ENCODE peak calls at places on chromosomes 13 and 19, in four cellular contexts. K, F, S and U are unnamed samples.

GRCh38 chr13:113122571-113123225 is at the start of gene F10:
- DNase-seq in F (peak), K (peak), S (no peak), U (no peak)

GRCh38 chr19:47028372-47028672 is 8.7 kb downstream of the NPAS1 start:
- DNase-seq in S (no peak), F (no peak), K (no peak), U (no peak)

GRCh38 chr13:104473936-104474335 is 1407.7 kb upstream of the SLC10A2 start:
- DNase-seq in F (no peak), S (no peak), K (no peak), U (no peak)

GRCh38 chr19:57559008-57559403 is 657 bp downstream of the ZNF550 start:
- DNase-seq in F (peak), S (no peak), K (peak), U (peak)

GRCh38 chr13:48158290-48158689 is 63.4 kb upstream of the MED4 start:
- DNase-seq in F (no peak), K (no peak), S (peak), U (no peak)

GRCh38 chr19:28920269-28921066 is 292.5 kb downstream of the UQCRFS1 start:
- DNase-seq in S (no peak), K (no peak), F (no peak), U (no peak)

GRCh38 chr13:32023096-32023495 is 8.5 kb upstream of the FRY start:
- DNase-seq in K (no peak), F (no peak), S (no peak), U (no peak)

GRCh38 chr19:50838239-50838638 is 4.9 kb upstream of the KLK15 start:
- DNase-seq in K (no peak), S (peak), F (no peak), U (peak)

GRCh38 chr13:112873851-112874750 is 94.9 kb upstream of the MCF2L start:
- DNase-seq in S (no peak), F (peak), K (peak), U (peak)

GRCh38 chr13:45713106-45713690 is 11.1 kb downstream of the CBY2 start:
- DNase-seq in K (no peak), F (no peak), S (no peak), U (no peak)

GRCh38 chr13:27339299-27339698 is 68.7 kb downstream of the RASL11A start:
- DNase-seq in K (peak), F (peak), S (no peak), U (peak)

GRCh38 chr19:42024622-42025111 is 30.6 kb upstream of the ATP1A3 start:
- DNase-seq in F (no peak), S (no peak), K (no peak), U (no peak)

GRCh38 chr19:35056513-35057063 is 15.1 kb downstream of the HPN start:
- DNase-seq in F (no peak), K (no peak), S (no peak), U (no peak)

GRCh38 chr13:33633701-33634525 is 184.0 kb upstream of the RFC3 start:
- DNase-seq in F (peak), S (no peak), K (no peak), U (no peak)

GRCh38 chr19:32800757-32801156 is 68.8 kb downstream of the SLC7A9 start:
- DNase-seq in S (no peak), K (no peak), F (no peak), U (no peak)

GRCh38 chr13:29969286-29969685 is 118.9 kb upstream of the UBL3 start:
- DNase-seq in K (no peak), S (no peak), F (no peak), U (no peak)

GRCh38 chr19:10553943-10554381 is 10.3 kb downstream of the ATG4D start:
- DNase-seq in F (no peak), S (peak), K (no peak), U (no peak)

GRCh38 chr13:103351035-103351828 is 285.0 kb upstream of the SLC10A2 start:
- DNase-seq in F (no peak), K (no peak), S (no peak), U (no peak)

GRCh38 chr13:21060063-21060826 is 1.1 kb downstream of the LATS2 start:
- DNase-seq in S (no peak), K (no peak), F (no peak), U (peak)

GRCh38 chr19:30547192-30547591 is 175.0 kb downstream of the ZNF536 start:
- DNase-seq in S (no peak), F (no peak), K (no peak), U (no peak)

GRCh38 chr19:35663981-35664380 is 2.3 kb upstream of the UPK1A start:
- DNase-seq in S (no peak), K (no peak), F (no peak), U (no peak)

GRCh38 chr19:30450945-30451344 is 78.8 kb downstream of the ZNF536 start:
- DNase-seq in F (no peak), S (no peak), K (no peak), U (no peak)

GRCh38 chr19:35714601-35715354 is 3.0 kb upstream of the KMT2B start:
- DNase-seq in S (no peak), F (peak), K (no peak), U (peak)

GRCh38 chr13:79427265-79427664 is 21.2 kb upstream of the RBM26 start:
- DNase-seq in S (no peak), K (no peak), F (no peak), U (no peak)

GRCh38 chr13:80047406-80047805 is 293.5 kb downstream of the SPRY2 start:
- DNase-seq in F (no peak), K (no peak), S (no peak), U (no peak)

GRCh38 chr19:28874742-28875141 is 338.2 kb downstream of the UQCRFS1 start:
- DNase-seq in F (no peak), K (no peak), S (no peak), U (no peak)

GRCh38 chr19:38670921-38671398 is 23.5 kb downstream of the ACTN4 start:
- DNase-seq in F (peak), S (no peak), K (no peak), U (no peak)
- TF ChIP-seq SP1 in F (no peak), S (no peak), K (no peak), U (no peak)

DNA sequence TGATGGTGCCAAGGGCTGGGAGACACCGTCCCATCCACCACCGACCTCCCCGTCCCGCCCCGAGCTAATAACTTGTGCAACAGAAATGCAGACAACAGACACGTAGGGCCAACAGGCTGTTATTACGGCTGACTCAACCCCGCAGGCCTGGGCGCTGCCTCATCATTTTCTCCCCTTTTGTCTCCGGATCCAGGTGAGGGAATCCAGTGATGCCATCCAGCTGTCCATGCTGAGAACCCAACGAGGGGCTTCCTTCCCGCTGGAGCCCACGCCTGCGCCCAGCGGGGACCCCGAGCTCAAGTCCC is 6.4 kb upstream of the DIRAS1 start:
- DNase-seq in S (no peak), F (no peak), K (no peak), U (no peak)
- TF ChIP-seq BHLHE40 in S (no peak), F (no peak), K (no peak), U (no peak)

GRCh38 chr19:1269478-1270167 is 491 bp downstream of the CIRBP start:
- DNase-seq in S (no peak), K (peak), F (peak), U (peak)
- TF ChIP-seq FOXM1 in S (no peak), K (no peak), F (no peak), U (no peak)

DNA sequence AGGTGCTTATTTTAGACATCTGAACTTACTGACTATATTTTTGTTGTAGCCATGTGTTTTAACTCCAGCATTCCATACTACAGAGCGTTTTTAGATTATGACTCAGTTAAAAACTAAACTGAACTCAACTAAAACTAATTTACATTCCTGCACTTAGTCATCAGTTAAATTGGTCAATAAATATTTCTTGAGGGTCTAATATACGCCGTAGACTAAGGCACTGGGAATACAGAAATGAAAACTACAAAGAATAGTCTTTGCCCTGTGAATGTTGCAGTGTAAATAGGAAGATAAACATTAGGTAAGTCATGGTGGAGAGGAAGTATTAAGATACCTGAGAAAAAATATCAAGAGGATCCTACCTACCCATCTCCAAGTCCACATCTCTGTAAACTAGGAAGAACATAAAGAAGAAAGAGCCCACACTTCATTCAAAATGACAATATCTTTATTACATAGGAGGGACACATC is 52.7 kb downstream of the MBNL2 start:
- DNase-seq in K (no peak), S (no peak), F (peak), U (no peak)
- TF ChIP-seq SP1 in K (no peak), S (no peak), F (no peak), U (no peak)

DNA sequence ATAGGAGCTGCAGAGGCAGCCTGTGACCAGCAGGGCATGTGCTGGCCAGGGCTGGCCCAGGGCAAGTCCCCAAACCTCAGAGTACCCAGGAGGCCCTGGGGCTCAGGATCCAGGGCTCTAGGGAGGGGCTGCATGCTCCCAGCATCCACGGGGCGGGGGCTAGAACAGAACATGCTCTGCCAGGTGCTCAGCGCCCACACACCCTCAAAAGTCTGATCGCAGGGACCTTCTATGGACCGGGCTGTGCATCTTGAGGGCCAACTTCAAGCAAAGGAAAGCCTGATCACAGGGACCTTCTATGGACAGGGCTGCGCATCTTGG is 33.5 kb downstream of the ELL start:
- DNase-seq in K (no peak), S (no peak), F (no peak), U (no peak)
- TF ChIP-seq BHLHE40 in K (no peak), S (no peak), F (no peak), U (no peak)

GRCh38 chr13:106036870-106037269 is 498.6 kb downstream of the EFNB2 start:
- DNase-seq in S (no peak), K (no peak), F (no peak), U (no peak)

GRCh38 chr13:106041445-106041844 is 494.0 kb downstream of the EFNB2 start:
- DNase-seq in K (no peak), F (no peak), S (no peak), U (no peak)

GRCh38 chr13:106034201-106034600 is 501.3 kb downstream of the EFNB2 start:
- DNase-seq in F (no peak), K (no peak), S (no peak), U (no peak)

GRCh38 chr13:106033634-106034033 is 501.8 kb downstream of the EFNB2 start:
- DNase-seq in S (no peak), K (no peak), F (peak), U (peak)

DNA sequence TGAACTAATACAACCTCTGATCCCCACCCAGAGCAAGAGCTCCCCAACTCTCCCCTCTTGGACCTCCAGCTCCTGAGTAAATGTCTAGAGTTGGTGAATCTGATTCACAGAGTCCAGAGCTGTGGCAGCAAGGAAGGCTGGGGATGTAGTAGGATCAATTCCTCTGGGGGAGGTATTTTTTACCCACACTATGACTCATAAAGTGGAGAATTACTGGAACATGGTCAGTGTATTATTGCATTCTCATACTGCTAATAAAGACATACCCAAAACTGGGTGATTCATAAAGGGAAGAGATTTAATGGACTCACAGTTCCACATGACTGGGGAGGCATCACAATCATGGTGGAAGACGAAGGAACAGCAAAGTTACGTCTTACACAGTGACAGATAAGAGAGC is 496.7 kb downstream of the EFNB2 start:
- DNase-seq in S (no peak), K (no peak), F (no peak), U (no peak)
- TF ChIP-seq FOXM1 in S (no peak), K (no peak), F (no peak), U (no peak)

GRCh38 chr19:3593156-3593555 is 7.9 kb downstream of the GIPC3 start:
- DNase-seq in S (no peak), F (no peak), K (no peak), U (no peak)

GRCh38 chr19:3589949-3590348 is 4.7 kb downstream of the GIPC3 start:
- DNase-seq in F (no peak), S (no peak), K (no peak), U (no peak)

GRCh38 chr19:3590991-3591659 is 5.8 kb downstream of the GIPC3 start:
- DNase-seq in F (no peak), K (no peak), S (no peak), U (no peak)

GRCh38 chr19:3589439-3589838 is 4.2 kb downstream of the GIPC3 start:
- DNase-seq in K (no peak), S (no peak), F (no peak), U (no peak)

DNA sequence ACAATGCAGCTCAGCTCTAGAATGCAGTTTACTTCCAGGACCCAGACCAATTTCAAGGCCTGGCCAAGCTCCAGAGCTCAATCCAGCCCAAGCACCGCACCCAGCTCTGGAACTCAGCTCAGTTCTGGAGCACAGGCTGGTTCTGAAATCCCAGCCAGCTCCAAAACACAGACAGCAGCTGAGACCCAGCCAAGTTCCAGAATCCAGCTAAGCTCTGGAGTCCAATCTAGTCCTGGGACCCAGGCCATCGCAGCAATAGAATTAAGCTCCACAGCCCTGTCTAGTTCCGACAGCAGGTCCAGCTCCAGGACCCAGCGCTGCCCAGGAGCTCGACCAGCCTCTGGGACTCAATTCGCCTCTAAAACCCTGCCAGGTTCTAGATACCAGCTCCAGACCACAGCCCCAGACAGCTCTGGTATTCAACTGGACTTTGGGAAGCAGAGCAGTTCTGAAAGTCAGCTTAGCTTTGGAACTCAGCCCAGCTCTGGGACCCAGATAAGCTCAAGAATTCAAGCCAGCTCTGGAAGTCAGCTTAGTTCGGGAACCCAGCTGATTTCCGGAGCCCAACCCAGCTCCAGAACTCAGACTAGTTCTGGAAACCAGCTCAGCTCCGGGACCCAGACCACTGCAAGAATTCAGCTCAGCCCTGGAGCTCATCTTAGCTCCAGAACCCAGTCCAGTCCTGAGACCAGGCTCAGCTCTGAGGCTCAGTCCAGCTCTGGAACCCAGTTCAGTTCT is 6.8 kb downstream of the GIPC3 start:
- DNase-seq in K (no peak), F (no peak), S (no peak), U (no peak)
- TF ChIP-seq SP1 in K (no peak), F (no peak), S (no peak), U (no peak)

DNA sequence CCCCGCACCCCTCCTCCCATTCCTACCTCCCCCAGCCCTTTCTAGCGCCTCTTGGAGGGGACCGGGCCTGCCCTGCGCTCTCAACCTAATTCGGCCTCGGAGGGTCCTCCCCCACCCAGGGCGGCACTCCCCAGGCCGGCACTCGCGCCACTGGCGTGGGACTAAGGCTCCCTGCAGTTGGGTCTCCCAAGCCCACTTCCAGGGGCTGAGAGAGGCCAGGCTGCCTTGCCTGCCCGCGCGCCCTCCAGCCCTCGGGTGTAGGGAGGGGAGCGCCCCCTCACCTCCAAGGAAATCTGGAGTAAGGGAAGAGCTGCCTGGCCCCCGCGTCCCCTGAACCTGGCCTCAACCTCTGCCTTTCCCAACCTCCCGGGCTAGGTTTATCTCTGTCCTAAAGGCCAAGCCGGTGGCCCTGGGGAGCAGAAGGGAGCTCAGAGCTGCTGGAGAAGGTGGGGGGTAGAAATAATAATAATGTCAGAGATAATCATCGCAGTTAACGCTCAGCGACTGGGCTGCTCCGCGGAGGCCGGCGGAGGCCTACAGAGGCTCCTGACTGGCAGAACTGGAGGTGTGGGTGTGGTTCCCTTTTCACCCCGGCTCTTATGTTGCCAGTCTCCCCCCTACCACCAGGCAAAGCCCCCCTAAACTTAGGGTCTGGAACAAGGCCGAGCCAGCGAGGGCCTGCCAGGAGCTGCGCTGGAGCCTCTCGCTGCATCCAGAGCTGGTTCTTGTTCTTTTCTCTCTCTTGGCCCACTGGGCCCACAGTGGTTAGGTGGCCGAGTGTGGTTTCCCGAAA is 9.6 kb downstream of the ZIC2 start:
- DNase-seq in K (no peak), S (no peak), F (no peak), U (no peak)
- TF ChIP-seq BHLHE40 in K (no peak), S (no peak), F (no peak), U (no peak)

GRCh38 chr13:111228262-111229144 is 91.9 kb upstream of the TEX29 start:
- DNase-seq in S (no peak), F (no peak), K (no peak), U (no peak)
- TF ChIP-seq FOXM1 in S (no peak), F (no peak), K (no peak), U (no peak)

GRCh38 chr19:48394331-48395169 is 1.1 kb downstream of the GRIN2D start:
- DNase-seq in F (no peak), K (no peak), S (no peak), U (no peak)

GRCh38 chr19:48395499-48395898 is 2.0 kb downstream of the GRIN2D start:
- DNase-seq in F (no peak), S (no peak), K (no peak), U (no peak)

GRCh38 chr19:48393559-48394330 is at the start of gene GRIN2D:
- DNase-seq in K (peak), S (no peak), F (no peak), U (peak)

GRCh38 chr19:48396010-48396870 is 2.8 kb downstream of the GRIN2D start:
- DNase-seq in K (no peak), F (no peak), S (no peak), U (no peak)

DNA sequence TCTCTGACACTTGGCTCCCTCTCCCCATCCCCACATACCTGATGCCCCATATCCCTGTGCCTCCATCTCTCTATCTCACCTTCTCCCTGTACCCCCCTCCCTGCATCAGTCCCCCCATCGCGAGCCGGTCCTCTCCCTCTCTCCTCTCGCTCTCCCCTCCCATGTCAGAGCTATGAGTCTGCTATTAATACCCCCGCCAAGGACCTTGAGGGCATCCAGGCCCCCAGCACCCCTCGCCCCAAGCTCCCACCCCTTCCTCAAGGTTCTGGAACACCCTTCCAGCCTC is 1.6 kb downstream of the GRIN2D start:
- DNase-seq in S (no peak), F (no peak), K (no peak), U (no peak)
- TF ChIP-seq SP1 in S (no peak), F (no peak), K (no peak), U (no peak)